ENCODE peak calls at places on chromosomes 16 and 17, in six cellular contexts. D, I, O, G, J and Q are unnamed samples.

GRCh38 chr17:73646409-73647305 is 2.4 kb upstream of the SDK2 start:
- DNase-seq in D (no peak), I (no peak), O (no peak), G (no peak), J (no peak), Q (no peak)

GRCh38 chr17:39653316-39653661 is 11.9 kb upstream of the TCAP start:
- DNase-seq in D (no peak), I (no peak), O (no peak), G (no peak), J (no peak), Q (no peak)

GRCh38 chr17:71337903-71338302 is 782.9 kb upstream of the SOX9 start:
- DNase-seq in D (no peak), I (no peak), O (no peak), G (no peak), J (peak; percentile 29), Q (no peak)

GRCh38 chr16:87350681-87351319 is 32.8 kb downstream of the FBXO31 start:
- DNase-seq in D (no peak), I (no peak), O (no peak), G (no peak), J (peak; percentile 43), Q (no peak)

GRCh38 chr17:82287013-82287848 is 13.7 kb upstream of the CSNK1D start:
- DNase-seq in D (no peak), I (no peak), O (no peak), G (no peak), J (no peak), Q (no peak)

GRCh38 chr16:67562918-67563707 is 787 bp downstream of the CTCF start:
- DNase-seq in D (peak; percentile 74), I (peak; percentile 57), O (peak; percentile 73), G (peak; percentile 81), J (peak; percentile 33), Q (peak; percentile 92)

GRCh38 chr17:61380836-61381525 is 18.7 kb upstream of the TBX2 start:
- DNase-seq in D (no peak), I (no peak), O (no peak), G (no peak), J (no peak), Q (no peak)

GRCh38 chr16:47371615-47372014 is 89.2 kb downstream of the ITFG1 start:
- DNase-seq in D (no peak), I (no peak), O (no peak), G (no peak), J (no peak), Q (no peak)

GRCh38 chr17:1286379-1287106 is 7.1 kb downstream of the TRARG1 start:
- DNase-seq in D (no peak), I (no peak), O (no peak), G (no peak), J (no peak), Q (no peak)

GRCh38 chr17:18070861-18071340 is 16.8 kb upstream of the DRG2 start:
- DNase-seq in D (no peak), I (no peak), O (peak; percentile 8), G (no peak), J (peak; percentile 61), Q (no peak)

GRCh38 chr17:5555254-5555653 is 29.1 kb downstream of the NLRP1 start:
- DNase-seq in D (no peak), I (no peak), O (no peak), G (no peak), J (peak; percentile 83), Q (no peak)

GRCh38 chr16:77297996-77298637 is 98.9 kb downstream of the SYCE1L start:
- DNase-seq in D (no peak), I (no peak), O (no peak), G (no peak), J (no peak), Q (no peak)

GRCh38 chr16:22648941-22649340 is 138.2 kb downstream of the NPIPB5 start:
- DNase-seq in D (no peak), I (no peak), O (no peak), G (no peak), J (no peak), Q (no peak)

GRCh38 chr17:8621585-8621984 is 8.9 kb downstream of the MYH10 start:
- DNase-seq in D (no peak), I (no peak), O (no peak), G (no peak), J (peak; percentile 59), Q (no peak)

GRCh38 chr17:46264456-46265198 is 30.3 kb upstream of the LRRC37A start:
- DNase-seq in D (no peak), I (no peak), O (no peak), G (no peak), J (peak; percentile 92), Q (no peak)

GRCh38 chr17:61175298-61176142 is 224.1 kb upstream of the TBX2 start:
- DNase-seq in D (no peak), I (no peak), O (no peak), G (no peak), J (no peak), Q (peak; percentile 98)

GRCh38 chr16:85437161-85438052 is 175.7 kb upstream of the GSE1 start:
- DNase-seq in D (no peak), I (peak; percentile 82), O (peak; percentile 89), G (peak; percentile 81), J (no peak), Q (no peak)

GRCh38 chr17:82974136-82974952 is 105.1 kb upstream of the METRNL start:
- DNase-seq in D (peak; percentile 21), I (no peak), O (peak; percentile 62), G (no peak), J (no peak), Q (no peak)

GRCh38 chr17:42845918-42846593 is 1.7 kb downstream of the AOC2 start:
- DNase-seq in D (no peak), I (no peak), O (no peak), G (no peak), J (no peak), Q (no peak)

GRCh38 chr16:4864728-4865127 is 17.4 kb downstream of the UBN1 start:
- DNase-seq in D (no peak), I (no peak), O (no peak), G (no peak), J (no peak), Q (no peak)

GRCh38 chr17:4108397-4108796 is 34.4 kb downstream of the ZZEF1 start:
- DNase-seq in D (no peak), I (no peak), O (no peak), G (no peak), J (no peak), Q (no peak)

GRCh38 chr16:28166394-28167208 is 45.2 kb downstream of the XPO6 start:
- DNase-seq in D (no peak), I (no peak), O (no peak), G (no peak), J (peak; percentile 81), Q (no peak)

GRCh38 chr17:6639651-6640535 is 618 bp downstream of the KIAA0753 start:
- DNase-seq in D (no peak), I (peak; percentile 32), O (peak; percentile 41), G (peak; percentile 58), J (peak; percentile 38), Q (peak; percentile 73)

GRCh38 chr17:47742319-47743181 is 9.5 kb downstream of the TBX21 start:
- DNase-seq in D (no peak), I (no peak), O (no peak), G (peak; percentile 48), J (no peak), Q (no peak)

GRCh38 chr17:2029911-2030778 is at the start of gene DPH1:
- DNase-seq in D (peak; percentile 93), I (peak; percentile 87), O (peak; percentile 92), G (peak; percentile 92), J (peak; percentile 91), Q (peak; percentile 93)

GRCh38 chr17:49741009-49741691 is 22.8 kb downstream of the FAM117A start:
- DNase-seq in D (no peak), I (no peak), O (no peak), G (no peak), J (peak; percentile 33), Q (peak; percentile 63)
- TF ChIP-seq POLR2A in D (no peak), I (no peak), O (no peak), G (no peak), J (no peak), Q (no peak)

GRCh38 chr17:75308732-75309629 is 19.7 kb upstream of the SLC25A19 start:
- DNase-seq in D (peak; percentile 45), I (no peak), O (peak; percentile 64), G (peak; percentile 80), J (no peak), Q (no peak)
- TF ChIP-seq POLR2A in D (no peak), I (no peak), O (no peak), G (peak; percentile 51), J (no peak), Q (no peak)

DNA sequence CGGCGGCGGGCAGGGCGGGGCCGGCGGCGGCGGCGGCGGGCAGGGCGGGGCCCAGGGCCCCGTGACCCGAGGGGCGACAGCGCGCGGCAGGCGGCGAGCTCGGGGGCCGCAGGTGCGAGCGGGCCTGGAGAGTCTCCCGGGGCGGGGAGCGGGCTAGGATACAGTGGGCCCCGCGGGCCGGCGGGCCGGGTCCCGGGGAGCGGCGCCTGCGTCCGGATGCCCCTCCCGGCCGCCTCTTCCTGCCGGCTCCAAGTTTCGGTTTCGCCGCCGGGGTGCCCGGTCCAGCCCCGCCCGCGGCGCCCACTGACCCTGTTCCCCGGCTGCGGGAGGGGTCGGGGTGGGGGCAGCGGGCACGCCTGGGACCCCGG is at the start of gene RNF213:
- DNase-seq in D (peak; percentile 69), I (peak; percentile 56), O (peak; percentile 68), G (peak; percentile 83), J (no peak), Q (peak; percentile 71)
- TF ChIP-seq POLR2A in D (peak; percentile 26), I (peak; percentile 42), O (peak; percentile 43), G (peak; percentile 75), J (peak; percentile 61), Q (no peak)

GRCh38 chr16:69187891-69188451 is 1.0 kb downstream of the SNTB2 start:
- DNase-seq in D (peak; percentile 61), I (peak; percentile 40), O (peak; percentile 58), G (peak; percentile 71), J (no peak), Q (peak; percentile 37)
- TF ChIP-seq POLR2A in D (no peak), I (no peak), O (no peak), G (peak; percentile 36), J (no peak), Q (no peak)

DNA sequence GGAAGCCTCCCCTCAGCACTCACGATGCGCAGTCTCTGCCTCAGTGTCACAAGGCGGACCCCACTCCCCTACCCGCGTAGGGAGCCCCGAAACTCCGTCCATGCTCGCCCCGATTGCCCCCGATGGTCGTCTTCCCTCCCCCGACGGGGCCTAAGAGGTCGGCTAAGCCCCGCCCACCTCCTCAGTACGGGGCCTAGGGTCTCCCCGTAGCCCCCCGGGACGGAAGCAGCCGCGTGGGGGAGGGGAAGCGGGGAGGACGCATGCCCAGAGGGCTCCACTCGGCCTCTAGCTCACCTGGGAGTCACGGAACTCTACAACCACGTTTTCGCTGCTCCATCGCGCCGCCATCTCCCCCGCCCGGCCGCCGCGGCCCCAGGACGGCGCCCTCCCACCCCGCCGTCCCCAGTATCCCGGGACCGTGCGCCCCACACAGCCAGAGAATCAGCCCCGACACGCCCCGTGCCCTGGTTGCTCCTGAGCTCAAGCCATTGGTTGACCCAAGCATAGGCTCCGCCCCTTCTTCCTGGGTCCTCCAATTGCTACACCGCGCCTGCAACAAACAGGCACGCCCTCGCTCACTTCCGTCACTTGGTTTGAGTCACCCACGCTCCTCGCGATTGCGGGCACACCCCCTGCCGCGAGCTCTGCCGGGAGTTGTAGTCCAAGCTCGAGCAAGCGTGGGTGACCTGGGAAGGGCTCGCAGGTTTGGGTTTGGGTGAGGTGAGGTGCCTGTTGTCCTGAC is at the start of gene WDR59:
- DNase-seq in D (peak; percentile 100), I (peak; percentile 100), O (peak; percentile 100), G (peak; percentile 100), J (peak; percentile 99), Q (peak; percentile 100)
- TF ChIP-seq POLR2A in D (no peak), I (peak; percentile 24), O (no peak), G (no peak), J (peak; percentile 82), Q (peak; percentile 72)